ENCODE peak calls at places on chromosomes 6 and 20, in four cellular contexts. H is HepG2, A is HCT116, Y is H1. I is an unnamed sample.

GRCh38 chr20:51696304-51697118 is 71.7 kb downstream of the ATP9A start:
- DNase-seq in Y (no peak), A (no peak), H (no peak), I (no peak)

GRCh38 chr20:7540923-7541322 is 399.3 kb downstream of the HAO1 start:
- DNase-seq in H (no peak), A (no peak), Y (no peak), I (no peak)

GRCh38 chr6:156250593-156250992 is 526.6 kb upstream of the ARID1B start:
- DNase-seq in Y (no peak), H (no peak), A (no peak), I (no peak)

GRCh38 chr6:134381926-134382325 is 64.0 kb upstream of the SGK1 start:
- DNase-seq in H (no peak), A (no peak), Y (no peak), I (no peak)

GRCh38 chr6:157531169-157531985 is 150.4 kb downstream of the ZDHHC14 start:
- DNase-seq in A (no peak), Y (no peak), H (peak; percentile 100), I (no peak)

GRCh38 chr6:43644940-43645612 is at the start of gene RSPH9:
- DNase-seq in H (no peak), A (no peak), Y (peak; percentile 92), I (no peak)

GRCh38 chr6:15957655-15958169 is 171.2 kb upstream of the MYLIP start:
- DNase-seq in A (no peak), Y (no peak), H (no peak), I (no peak)

GRCh38 chr6:24658573-24659511 is 7.9 kb downstream of the TDP2 start:
- DNase-seq in A (no peak), H (no peak), Y (no peak), I (no peak)

GRCh38 chr20:41258489-41258888 is 59.0 kb downstream of the ZHX3 start:
- DNase-seq in Y (no peak), H (no peak), A (no peak), I (no peak)

GRCh38 chr20:25042531-25043498 is 15.1 kb downstream of the ACSS1 start:
- DNase-seq in Y (no peak), A (no peak), H (no peak), I (no peak)

GRCh38 chr6:17494177-17494576 is 100.8 kb downstream of the CAP2 start:
- DNase-seq in Y (no peak), H (no peak), A (no peak), I (no peak)

GRCh38 chr6:17492350-17492749 is 99.0 kb downstream of the CAP2 start:
- DNase-seq in A (no peak), H (no peak), Y (no peak), I (no peak)

GRCh38 chr6:17494919-17495318 is 101.5 kb downstream of the CAP2 start:
- DNase-seq in Y (no peak), A (no peak), H (no peak), I (no peak)

GRCh38 chr6:17491416-17492142 is 98.2 kb downstream of the CAP2 start:
- DNase-seq in Y (no peak), H (no peak), A (no peak), I (no peak)

GRCh38 chr6:17493286-17493685 is 99.9 kb downstream of the CAP2 start:
- DNase-seq in Y (no peak), A (no peak), H (no peak), I (no peak)
- TF ChIP-seq YY1 in Y (no peak), A (no peak), H (no peak), I (no peak)

GRCh38 chr6:139823808-139824126 is 449.3 kb upstream of the CITED2 start:
- DNase-seq in H (no peak), A (no peak), Y (no peak), I (no peak)

GRCh38 chr6:139823099-139823807 is 448.8 kb upstream of the CITED2 start:
- DNase-seq in A (no peak), H (no peak), Y (no peak), I (no peak)

GRCh38 chr6:139824864-139825263 is 450.4 kb upstream of the CITED2 start:
- DNase-seq in A (no peak), Y (no peak), H (no peak), I (no peak)

GRCh38 chr6:139821669-139822223 is 447.3 kb upstream of the CITED2 start:
- DNase-seq in Y (no peak), H (no peak), A (no peak), I (no peak)

GRCh38 chr6:139820191-139820590 is 445.7 kb upstream of the CITED2 start:
- DNase-seq in Y (no peak), H (no peak), A (peak; percentile 28), I (no peak)
- TF ChIP-seq YY1 in Y (no peak), H (no peak), A (no peak), I (no peak)

GRCh38 chr6:68834561-68834960 is 199.5 kb downstream of the ADGRB3 start:
- DNase-seq in Y (no peak), H (no peak), A (no peak), I (no peak)
- TF ChIP-seq YY1 in Y (no peak), H (no peak), A (no peak), I (no peak)

DNA sequence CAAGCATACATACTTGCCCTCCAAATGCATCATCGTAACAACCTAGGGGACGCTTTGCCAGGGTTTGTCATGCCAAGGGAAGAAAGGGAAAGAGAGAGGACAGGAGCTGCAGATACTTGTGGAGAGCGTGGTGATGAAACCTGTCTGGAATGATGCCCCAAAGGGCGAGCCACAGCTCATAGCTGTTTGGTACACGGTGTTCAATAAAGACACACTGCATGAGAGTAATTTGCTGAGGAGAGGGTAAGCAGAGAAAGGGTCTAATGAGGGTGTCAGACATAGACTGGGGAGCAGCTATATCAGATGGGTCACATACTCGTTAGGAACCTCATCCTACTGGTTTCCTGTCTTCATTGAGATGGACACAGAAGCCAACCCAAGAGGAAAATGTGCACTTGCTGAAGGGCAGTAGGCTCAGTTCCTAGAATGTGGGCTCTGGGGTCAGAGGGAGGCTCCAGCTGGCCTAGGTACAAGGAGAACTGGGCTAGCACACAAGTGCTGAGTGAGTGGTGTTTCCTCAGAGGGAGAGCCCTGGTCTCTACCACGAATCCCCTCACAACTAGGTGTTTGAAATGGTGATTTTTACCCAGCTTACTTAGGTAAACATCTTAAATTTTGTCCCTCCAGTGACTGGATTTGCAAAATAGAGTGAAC is 5.2 kb upstream of the FOXO3 start:
- DNase-seq in Y (no peak), H (no peak), A (no peak), I (no peak)
- TF ChIP-seq YY1 in Y (no peak), H (no peak), A (no peak), I (no peak)

GRCh38 chr6:170000071-170000843 is 248.8 kb downstream of the ERMARD start:
- DNase-seq in H (no peak), A (no peak), Y (no peak), I (no peak)
- TF ChIP-seq YY1 in H (no peak), A (no peak), Y (no peak), I (no peak)

GRCh38 chr6:105978113-105978512 is 108.0 kb upstream of the PRDM1 start:
- DNase-seq in Y (no peak), A (no peak), H (no peak), I (no peak)

GRCh38 chr6:105968955-105969333 is 117.2 kb upstream of the PRDM1 start:
- DNase-seq in A (no peak), H (no peak), Y (no peak), I (no peak)

GRCh38 chr6:105974981-105975380 is 111.2 kb upstream of the PRDM1 start:
- DNase-seq in Y (no peak), H (no peak), A (no peak), I (no peak)

GRCh38 chr6:105968230-105968954 is 117.7 kb upstream of the PRDM1 start:
- DNase-seq in A (no peak), Y (no peak), H (peak; percentile 49), I (no peak)

GRCh38 chr6:105972440-105972839 is 113.7 kb upstream of the PRDM1 start:
- DNase-seq in Y (no peak), A (no peak), H (no peak), I (no peak)
- TF ChIP-seq YY1 in Y (no peak), A (no peak), H (no peak), I (no peak)

I was measured in NT2/D1.